ENCODE peak calls at places on chromosomes 11 and 22, in eight cellular contexts. One of them, this sample, is unnamed.

GRCh38 chr22:25404556-25404922 is 159.9 kb upstream of the GRK3 start:
- DNase-seq in Caco-2: no peak
- DNase-seq in foreskin fibroblast: no peak
- DNase-seq in tibial artery: no peak
- DNase-seq in cardiac fibroblast: peak; percentile 8
- DNase-seq in testis: no peak
- DNase-seq in H1: no peak
- DNase-seq in heart right ventricle: no peak
- DNase-seq in this sample: no peak

GRCh38 chr11:86202013-86202336 is 42.6 kb upstream of the EED start:
- DNase-seq in Caco-2: no peak
- DNase-seq in foreskin fibroblast: no peak
- DNase-seq in tibial artery: no peak
- DNase-seq in cardiac fibroblast: no peak
- DNase-seq in testis: no peak
- DNase-seq in H1: no peak
- DNase-seq in heart right ventricle: no peak
- DNase-seq in this sample: no peak

GRCh38 chr11:134586726-134587125 is 174.7 kb upstream of the B3GAT1 start:
- DNase-seq in Caco-2: no peak
- DNase-seq in foreskin fibroblast: no peak
- DNase-seq in tibial artery: no peak
- DNase-seq in cardiac fibroblast: no peak
- DNase-seq in testis: no peak
- DNase-seq in H1: no peak
- DNase-seq in heart right ventricle: no peak
- DNase-seq in this sample: no peak

GRCh38 chr22:11627798-11628650 is 3900.0 kb upstream of the OR11H1 start:
- DNase-seq in Caco-2: no peak
- DNase-seq in foreskin fibroblast: no peak
- DNase-seq in tibial artery: no peak
- DNase-seq in cardiac fibroblast: no peak
- DNase-seq in testis: no peak
- DNase-seq in H1: no peak
- DNase-seq in heart right ventricle: no peak
- DNase-seq in this sample: no peak

GRCh38 chr11:115579181-115579825 is 75.1 kb upstream of the CADM1 start:
- DNase-seq in Caco-2: no peak
- DNase-seq in foreskin fibroblast: no peak
- DNase-seq in tibial artery: no peak
- DNase-seq in cardiac fibroblast: no peak
- DNase-seq in testis: no peak
- DNase-seq in H1: no peak
- DNase-seq in heart right ventricle: no peak
- DNase-seq in this sample: no peak

GRCh38 chr11:121408830-121409229 is 43.3 kb upstream of the SORL1 start:
- DNase-seq in Caco-2: no peak
- DNase-seq in foreskin fibroblast: no peak
- DNase-seq in tibial artery: no peak
- DNase-seq in cardiac fibroblast: no peak
- DNase-seq in testis: no peak
- DNase-seq in H1: no peak
- DNase-seq in heart right ventricle: no peak
- DNase-seq in this sample: no peak

GRCh38 chr11:129739339-129739738 is 76.3 kb upstream of the TMEM45B start:
- DNase-seq in Caco-2: no peak
- DNase-seq in foreskin fibroblast: no peak
- DNase-seq in tibial artery: no peak
- DNase-seq in cardiac fibroblast: no peak
- DNase-seq in testis: no peak
- DNase-seq in H1: no peak
- DNase-seq in heart right ventricle: no peak
- DNase-seq in this sample: no peak

GRCh38 chr11:60786811-60787567 is 1.9 kb downstream of the MS4A10 start:
- DNase-seq in Caco-2: no peak
- DNase-seq in foreskin fibroblast: peak; percentile 85
- DNase-seq in tibial artery: no peak
- DNase-seq in cardiac fibroblast: peak; percentile 92
- DNase-seq in testis: peak; percentile 83
- DNase-seq in H1: no peak
- DNase-seq in heart right ventricle: peak; percentile 85
- DNase-seq in this sample: no peak

GRCh38 chr11:65488273-65489058 is 10.4 kb upstream of the MALAT1 start:
- DNase-seq in Caco-2: no peak
- DNase-seq in foreskin fibroblast: peak; percentile 72
- DNase-seq in tibial artery: peak; percentile 86
- DNase-seq in cardiac fibroblast: peak; percentile 80
- DNase-seq in testis: no peak
- DNase-seq in H1: no peak
- DNase-seq in heart right ventricle: no peak
- DNase-seq in this sample: no peak

GRCh38 chr11:78666675-78667129 is 92.0 kb upstream of the NARS2 start:
- DNase-seq in Caco-2: no peak
- DNase-seq in foreskin fibroblast: peak; percentile 39
- DNase-seq in tibial artery: no peak
- DNase-seq in cardiac fibroblast: peak; percentile 33
- DNase-seq in testis: no peak
- DNase-seq in H1: no peak
- DNase-seq in heart right ventricle: no peak
- DNase-seq in this sample: no peak

GRCh38 chr11:5234390-5234834 is at the start of gene HBD:
- DNase-seq in Caco-2: no peak
- DNase-seq in foreskin fibroblast: no peak
- DNase-seq in tibial artery: no peak
- DNase-seq in cardiac fibroblast: peak; percentile 30
- DNase-seq in testis: no peak
- DNase-seq in H1: no peak
- DNase-seq in heart right ventricle: no peak
- DNase-seq in this sample: no peak

GRCh38 chr11:76723548-76723947 is 53.0 kb upstream of the LRRC32 start:
- DNase-seq in Caco-2: no peak
- DNase-seq in foreskin fibroblast: no peak
- DNase-seq in tibial artery: no peak
- DNase-seq in cardiac fibroblast: no peak
- DNase-seq in testis: no peak
- DNase-seq in H1: no peak
- DNase-seq in heart right ventricle: no peak
- DNase-seq in this sample: no peak

GRCh38 chr11:76724162-76724768 is 53.7 kb upstream of the LRRC32 start:
- DNase-seq in Caco-2: no peak
- DNase-seq in foreskin fibroblast: no peak
- DNase-seq in tibial artery: no peak
- DNase-seq in cardiac fibroblast: no peak
- DNase-seq in testis: no peak
- DNase-seq in H1: no peak
- DNase-seq in heart right ventricle: no peak
- DNase-seq in this sample: no peak

GRCh38 chr11:76719686-76720085 is 49.1 kb upstream of the LRRC32 start:
- DNase-seq in Caco-2: no peak
- DNase-seq in foreskin fibroblast: no peak
- DNase-seq in tibial artery: no peak
- DNase-seq in cardiac fibroblast: no peak
- DNase-seq in testis: no peak
- DNase-seq in H1: no peak
- DNase-seq in heart right ventricle: no peak
- DNase-seq in this sample: no peak

GRCh38 chr11:76723142-76723541 is 52.6 kb upstream of the LRRC32 start:
- DNase-seq in Caco-2: no peak
- DNase-seq in foreskin fibroblast: no peak
- DNase-seq in tibial artery: no peak
- DNase-seq in cardiac fibroblast: no peak
- DNase-seq in testis: no peak
- DNase-seq in H1: no peak
- DNase-seq in heart right ventricle: no peak
- DNase-seq in this sample: no peak

DNA sequence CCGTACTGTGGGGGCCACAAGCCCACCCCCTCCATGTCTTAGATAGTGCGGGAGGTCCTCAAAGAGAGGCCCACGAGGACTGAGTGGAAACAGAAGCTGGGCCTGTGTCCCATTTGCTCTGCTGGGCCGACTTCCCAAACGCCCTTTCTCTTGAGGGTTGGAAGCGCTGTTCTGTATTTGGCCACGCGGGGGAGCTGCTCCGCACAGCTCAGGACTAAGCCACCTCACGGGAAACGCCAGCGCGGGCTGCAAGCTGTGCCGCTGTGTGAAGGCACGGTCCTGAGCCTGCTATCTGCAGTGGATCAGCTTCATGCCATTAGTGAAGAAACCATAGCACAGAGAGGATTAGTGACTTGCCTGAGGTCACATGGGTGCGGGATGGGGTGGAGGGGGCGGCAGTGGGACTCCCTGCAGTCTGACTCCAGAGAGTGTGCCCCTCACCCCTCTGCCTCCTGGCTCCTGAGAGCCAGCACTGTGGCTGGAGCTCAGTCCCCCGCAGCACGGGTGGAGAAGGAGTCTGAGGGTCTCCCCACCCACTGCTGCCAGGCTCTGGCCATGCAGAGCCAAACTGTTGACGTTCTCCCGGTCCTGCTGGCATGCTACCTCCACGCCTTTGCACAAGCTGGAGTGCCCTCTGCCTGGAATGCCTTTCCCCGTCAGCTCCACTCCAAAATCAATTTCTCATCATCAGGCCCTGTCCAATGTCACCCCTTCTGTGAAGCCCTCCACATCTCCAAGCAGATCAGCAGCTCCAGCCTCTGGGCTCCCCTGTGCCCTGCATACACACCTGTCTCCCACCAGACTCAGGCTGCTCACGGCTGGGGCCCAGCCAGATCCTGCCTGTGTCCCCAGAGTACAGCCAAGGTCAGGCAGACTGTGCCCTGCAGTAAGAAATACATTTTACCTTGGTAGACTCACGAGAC is 51.5 kb upstream of the LRRC32 start:
- DNase-seq in Caco-2: peak; percentile 85
- DNase-seq in foreskin fibroblast: peak; percentile 71
- DNase-seq in tibial artery: peak; percentile 89
- DNase-seq in cardiac fibroblast: peak; percentile 83
- DNase-seq in testis: peak; percentile 94
- DNase-seq in H1: peak; percentile 54
- DNase-seq in heart right ventricle: peak; percentile 84
- DNase-seq in this sample: peak; percentile 81
- H3K4me3 ChIP-seq in Caco-2: no peak overlapping the region
- H3K4me3 ChIP-seq in foreskin fibroblast: no peak overlapping the region
- H3K4me3 ChIP-seq in tibial artery: no peak overlapping the region
- H3K4me3 ChIP-seq in cardiac fibroblast: no peak overlapping the region
- H3K4me3 ChIP-seq in testis: no peak overlapping the region
- H3K4me3 ChIP-seq in H1: no peak overlapping the region
- H3K4me3 ChIP-seq in heart right ventricle: peak overlapping the region; percentile 20
- H3K4me3 ChIP-seq in this sample: no peak overlapping the region

GRCh38 chr11:118311518-118311917 is 7.0 kb downstream of the CD3E start:
- DNase-seq in Caco-2: no peak
- DNase-seq in foreskin fibroblast: no peak
- DNase-seq in tibial artery: no peak
- DNase-seq in cardiac fibroblast: no peak
- DNase-seq in testis: no peak
- DNase-seq in H1: no peak
- DNase-seq in heart right ventricle: no peak
- DNase-seq in this sample: no peak

GRCh38 chr11:118313242-118313641 is 8.7 kb downstream of the CD3E start:
- DNase-seq in Caco-2: no peak
- DNase-seq in foreskin fibroblast: no peak
- DNase-seq in tibial artery: no peak
- DNase-seq in cardiac fibroblast: peak; percentile 10
- DNase-seq in testis: no peak
- DNase-seq in H1: no peak
- DNase-seq in heart right ventricle: no peak
- DNase-seq in this sample: no peak

GRCh38 chr11:118312328-118312727 is 7.8 kb downstream of the CD3E start:
- DNase-seq in Caco-2: no peak
- DNase-seq in foreskin fibroblast: no peak
- DNase-seq in tibial artery: no peak
- DNase-seq in cardiac fibroblast: no peak
- DNase-seq in testis: no peak
- DNase-seq in H1: no peak
- DNase-seq in heart right ventricle: no peak
- DNase-seq in this sample: no peak

GRCh38 chr11:118318112-118319030 is 13.8 kb downstream of the CD3E start:
- DNase-seq in Caco-2: peak; percentile 13
- DNase-seq in foreskin fibroblast: no peak
- DNase-seq in tibial artery: no peak
- DNase-seq in cardiac fibroblast: no peak
- DNase-seq in testis: no peak
- DNase-seq in H1: no peak
- DNase-seq in heart right ventricle: no peak
- DNase-seq in this sample: no peak

DNA sequence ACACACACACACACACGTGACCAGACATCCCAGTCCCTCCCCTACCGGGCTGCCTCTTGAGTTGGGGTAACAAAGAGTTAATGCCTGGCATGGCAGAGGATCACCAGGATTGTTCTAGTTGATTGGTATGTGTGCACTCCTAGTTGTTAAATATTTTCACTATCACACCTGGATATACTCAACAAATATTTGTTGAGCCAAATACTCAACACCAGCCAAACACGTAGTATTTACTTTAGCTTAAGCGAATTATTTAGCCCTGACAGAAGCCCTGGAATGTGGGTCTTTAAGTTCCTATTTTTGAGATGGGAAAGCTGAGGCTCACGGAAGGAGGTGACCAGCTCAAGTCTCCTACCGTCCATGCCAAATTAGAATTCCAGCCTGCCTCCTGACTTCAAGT is 10.5 kb downstream of the CD3E start:
- DNase-seq in Caco-2: peak; percentile 93
- DNase-seq in foreskin fibroblast: no peak
- DNase-seq in tibial artery: no peak
- DNase-seq in cardiac fibroblast: no peak
- DNase-seq in testis: no peak
- DNase-seq in H1: no peak
- DNase-seq in heart right ventricle: no peak
- DNase-seq in this sample: no peak
- H3K4me3 ChIP-seq in Caco-2: peak overlapping the region; percentile 26
- H3K4me3 ChIP-seq in foreskin fibroblast: no peak overlapping the region
- H3K4me3 ChIP-seq in tibial artery: no peak overlapping the region
- H3K4me3 ChIP-seq in cardiac fibroblast: no peak overlapping the region
- H3K4me3 ChIP-seq in testis: no peak overlapping the region
- H3K4me3 ChIP-seq in H1: peak overlapping the region; percentile 16
- H3K4me3 ChIP-seq in heart right ventricle: no peak overlapping the region
- H3K4me3 ChIP-seq in this sample: no peak overlapping the region

GRCh38 chr11:94127632-94128031 is 1.0 kb upstream of the PANX1 start:
- DNase-seq in Caco-2: no peak
- DNase-seq in foreskin fibroblast: no peak
- DNase-seq in tibial artery: no peak
- DNase-seq in cardiac fibroblast: no peak
- DNase-seq in testis: no peak
- DNase-seq in H1: no peak
- DNase-seq in heart right ventricle: no peak
- DNase-seq in this sample: no peak
- H3K4me3 ChIP-seq in Caco-2: peak overlapping the region; percentile 70
- H3K4me3 ChIP-seq in foreskin fibroblast: peak overlapping the region; percentile 85
- H3K4me3 ChIP-seq in tibial artery: peak overlapping the region; percentile 83
- H3K4me3 ChIP-seq in cardiac fibroblast: no peak overlapping the region
- H3K4me3 ChIP-seq in testis: no peak overlapping the region
- H3K4me3 ChIP-seq in H1: peak overlapping the region; percentile 92
- H3K4me3 ChIP-seq in heart right ventricle: no peak overlapping the region
- H3K4me3 ChIP-seq in this sample: no peak overlapping the region

DNA sequence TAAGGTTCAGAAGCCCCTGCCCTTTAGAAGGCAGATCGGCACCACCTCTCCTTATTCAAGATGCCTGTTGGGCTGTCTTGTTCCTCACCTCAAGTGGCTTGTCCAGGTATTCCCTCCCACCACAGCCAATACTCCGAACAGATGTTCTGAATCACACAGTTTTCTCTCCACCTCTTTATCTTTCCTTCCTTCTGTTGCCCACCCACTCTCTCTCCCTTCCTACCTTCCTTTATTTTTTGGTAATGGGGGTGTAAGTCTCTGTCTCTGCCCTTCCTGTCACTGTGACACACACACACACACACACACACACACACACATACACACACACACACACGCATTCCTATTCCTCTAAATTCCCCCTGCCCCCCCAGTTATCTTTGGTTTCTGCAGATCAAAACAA is 8.4 kb downstream of the BEST1 start:
- DNase-seq in Caco-2: peak; percentile 15
- DNase-seq in foreskin fibroblast: no peak
- DNase-seq in tibial artery: no peak
- DNase-seq in cardiac fibroblast: no peak
- DNase-seq in testis: no peak
- DNase-seq in H1: no peak
- DNase-seq in heart right ventricle: no peak
- DNase-seq in this sample: no peak
- H3K4me3 ChIP-seq in Caco-2: no peak overlapping the region
- H3K4me3 ChIP-seq in foreskin fibroblast: no peak overlapping the region
- H3K4me3 ChIP-seq in tibial artery: no peak overlapping the region
- H3K4me3 ChIP-seq in cardiac fibroblast: no peak overlapping the region
- H3K4me3 ChIP-seq in testis: no peak overlapping the region
- H3K4me3 ChIP-seq in H1: no peak overlapping the region
- H3K4me3 ChIP-seq in heart right ventricle: no peak overlapping the region
- H3K4me3 ChIP-seq in this sample: no peak overlapping the region

This sample was measured in iPS DF 6.9.